ENCODE peak calls at places on chromosomes 11 and 22, in eight cellular contexts. B is SK-N-SH, D is colonic mucosa, A is mesendoderm, M is H9, O is neural progenitor cell, L is endodermal cell, Z is HCT116. E is an unnamed sample. For H3K27me3, the result is how much of the 10 kb centered on the place peaks cover.

GRCh38 chr11:59053387-59053786 is 32.7 kb upstream of the GLYATL1B start:
- DNase-seq in B (peak), D (peak), A (peak), M (peak), O (peak), L (peak), Z (peak), E (peak)

GRCh38 chr11:34028407-34028804 is 23.1 kb upstream of the CAPRIN1 start:
- DNase-seq in B (no peak), D (peak), A (no peak), M (no peak), O (no peak), L (no peak), Z (no peak), E (no peak)

GRCh38 chr11:335779-336665 is 15.4 kb upstream of the IFITM3 start:
- DNase-seq in B (no peak), D (no peak), A (no peak), M (no peak), O (peak), L (no peak), Z (no peak), E (no peak)

GRCh38 chr11:95282337-95282751 is 51.3 kb upstream of the SESN3 start:
- DNase-seq in B (no peak), D (no peak), A (no peak), M (no peak), O (peak), L (peak), Z (no peak), E (no peak)

GRCh38 chr11:1933416-1934325 is 13.5 kb upstream of the MRPL23 start:
- DNase-seq in B (no peak), D (no peak), A (no peak), M (no peak), O (no peak), L (no peak), Z (no peak), E (no peak)

GRCh38 chr11:10208045-10208674 is 85.9 kb downstream of the SBF2 start:
- DNase-seq in B (peak), D (no peak), A (peak), M (no peak), O (peak), L (no peak), Z (peak), E (peak)

GRCh38 chr22:45357492-45357891 is 47.8 kb downstream of the FAM118A start:
- DNase-seq in B (no peak), D (no peak), A (no peak), M (no peak), O (no peak), L (no peak), Z (no peak), E (no peak)

GRCh38 chr22:45907996-45908395 is 69.0 kb downstream of the WNT7B start:
- DNase-seq in B (no peak), D (no peak), A (no peak), M (no peak), O (no peak), L (no peak), Z (no peak), E (no peak)

GRCh38 chr11:83511646-83512045 is 225.5 kb upstream of the CCDC90B start:
- DNase-seq in B (no peak), D (no peak), A (peak), M (peak), O (peak), L (peak), Z (no peak), E (no peak)

GRCh38 chr11:128407962-128408361 is 179.4 kb downstream of the ETS1 start:
- DNase-seq in B (no peak), D (no peak), A (peak), M (no peak), O (no peak), L (no peak), Z (no peak), E (no peak)

GRCh38 chr11:69113646-69114340 is 41.9 kb upstream of the SMIM38 start:
- DNase-seq in B (no peak), D (no peak), A (no peak), M (no peak), O (no peak), L (no peak), Z (no peak), E (no peak)

GRCh38 chr22:38799265-38800002 is 5.5 kb upstream of the DNAL4 start:
- DNase-seq in B (no peak), D (no peak), A (no peak), M (no peak), O (no peak), L (no peak), Z (no peak), E (no peak)

GRCh38 chr22:37896181-37896592 is 9.9 kb upstream of the MICALL1 start:
- DNase-seq in B (no peak), D (peak), A (peak), M (peak), O (no peak), L (peak), Z (no peak), E (no peak)

GRCh38 chr22:17097701-17098100 is 12.9 kb downstream of the IL17RA start:
- DNase-seq in B (no peak), D (no peak), A (no peak), M (no peak), O (no peak), L (no peak), Z (no peak), E (no peak)

GRCh38 chr11:11980200-11980599 is 28.2 kb downstream of the DKK3 start:
- DNase-seq in B (no peak), D (no peak), A (no peak), M (no peak), O (no peak), L (no peak), Z (no peak), E (no peak)

GRCh38 chr11:11978792-11979486 is 29.5 kb downstream of the DKK3 start:
- DNase-seq in B (peak), D (peak), A (peak), M (peak), O (no peak), L (peak), Z (no peak), E (no peak)

GRCh38 chr11:11980841-11981308 is 27.6 kb downstream of the DKK3 start:
- DNase-seq in B (no peak), D (no peak), A (peak), M (no peak), O (no peak), L (peak), Z (no peak), E (no peak)

GRCh38 chr11:11978098-11978637 is 30.3 kb downstream of the DKK3 start:
- DNase-seq in B (no peak), D (no peak), A (no peak), M (no peak), O (no peak), L (no peak), Z (no peak), E (no peak)

GRCh38 chr11:11979487-11980117 is 28.8 kb downstream of the DKK3 start:
- DNase-seq in B (peak), D (no peak), A (peak), M (no peak), O (no peak), L (peak), Z (no peak), E (no peak)
- H3K9ac ChIP-seq in B (peak), D (no peak), A (peak), M (no peak), O (no peak), L (no peak), Z (no peak), E (no peak)

DNA sequence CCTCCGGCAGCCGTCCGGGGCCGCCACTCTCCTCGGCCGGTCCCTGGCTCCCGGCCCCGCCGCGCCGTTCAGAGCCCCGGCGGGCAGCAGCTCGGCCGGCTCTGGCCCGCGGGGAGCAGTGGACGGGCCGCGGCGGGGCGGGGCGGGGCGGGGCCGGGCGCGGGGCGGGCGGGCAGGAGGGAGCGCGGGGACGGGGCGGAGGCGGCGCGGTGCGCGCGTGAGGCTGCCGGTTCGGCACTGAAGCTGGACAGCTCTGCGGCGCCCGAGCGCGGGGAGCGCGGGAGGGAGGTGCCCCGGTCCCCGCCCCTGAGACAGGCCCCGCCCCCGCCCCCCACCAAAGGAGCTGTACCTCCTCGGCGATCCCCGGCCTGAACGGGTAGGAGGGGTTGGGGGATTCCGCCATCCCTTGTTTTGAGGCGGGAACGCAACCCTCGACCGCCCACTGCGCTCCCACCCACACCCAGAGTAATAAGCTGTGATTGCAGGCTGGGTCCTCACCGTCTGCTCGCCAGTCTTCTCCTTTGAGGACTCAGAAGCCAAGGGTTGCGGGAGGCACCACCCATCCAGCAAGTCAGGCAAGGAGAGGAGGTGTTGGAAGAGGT is at the start of gene DRD2:
- DNase-seq in B (peak), D (no peak), A (peak), M (peak), O (peak), L (peak), Z (no peak), E (peak)
- H3K27me3 ChIP-seq in B (under half), D (under half), A (under half), M (under half), O (half or more), L (half or more), Z (under half), E (under half)

DNA sequence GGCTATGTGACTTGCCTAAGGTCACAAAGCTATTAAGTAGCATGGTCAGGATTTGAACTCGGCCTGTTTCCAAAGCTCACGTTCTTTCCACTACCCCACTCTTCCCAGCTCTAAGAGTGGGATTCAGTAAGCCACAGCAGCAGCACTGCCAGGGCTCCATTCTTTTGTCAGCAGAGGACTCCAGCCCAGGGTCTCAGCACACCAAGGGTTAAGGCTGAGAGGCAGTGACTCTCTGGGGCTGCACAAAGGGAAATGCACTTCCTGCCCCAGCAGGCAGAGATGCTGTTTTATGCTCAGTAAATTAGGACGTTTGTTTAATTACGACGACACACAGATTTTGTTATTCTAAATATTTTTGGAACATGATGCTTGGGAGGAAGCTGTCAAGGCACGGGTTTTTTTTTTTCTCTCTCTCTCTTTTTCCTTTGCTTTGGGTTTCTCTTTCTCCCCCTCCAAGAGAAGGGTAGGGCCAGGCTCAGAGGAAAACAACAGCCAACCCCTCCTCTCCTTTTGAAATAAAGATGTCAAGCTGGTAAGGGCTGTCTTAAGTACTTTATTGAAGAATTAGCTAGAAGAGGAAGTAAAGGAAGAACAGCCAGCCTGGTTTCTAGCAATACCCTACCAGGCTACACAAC is 2.9 kb downstream of the MYH9 start:
- DNase-seq in B (peak), D (no peak), A (peak), M (no peak), O (peak), L (peak), Z (no peak), E (no peak)
- H3K9ac ChIP-seq in B (peak), D (peak), A (peak), M (peak), O (no peak), L (peak), Z (peak), E (no peak)

DNA sequence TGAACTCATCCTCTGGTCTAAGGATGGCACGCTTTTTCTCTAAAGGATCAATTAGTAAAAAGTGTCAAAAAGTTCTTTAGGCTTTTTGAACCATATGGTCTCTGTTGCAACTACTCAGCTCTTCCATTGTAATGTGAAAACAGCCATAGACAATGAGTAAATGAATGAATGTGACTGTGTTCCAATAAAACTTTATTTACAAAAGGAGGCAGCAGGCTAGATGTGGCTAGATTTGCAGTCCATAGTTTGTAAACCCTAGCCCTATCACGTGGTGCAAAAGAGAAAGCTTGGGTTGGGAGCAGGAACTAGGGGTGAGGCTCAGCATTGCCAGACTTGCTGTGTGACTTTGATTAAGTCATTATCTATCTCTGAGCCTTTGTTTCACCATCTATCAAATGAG is 5.4 kb upstream of the NPAS4 start:
- DNase-seq in B (no peak), D (no peak), A (no peak), M (no peak), O (no peak), L (no peak), Z (no peak), E (no peak)
- H3K27me3 ChIP-seq in B (under half), D (under half), A (under half), M (under half), O (under half), L (under half), Z (under half), E (under half)

GRCh38 chr11:111334495-111335123 is 36.3 kb downstream of the POU2AF3 start:
- DNase-seq in B (peak), D (peak), A (no peak), M (no peak), O (no peak), L (peak), Z (no peak), E (no peak)

GRCh38 chr11:111335596-111335995 is 37.2 kb downstream of the POU2AF3 start:
- DNase-seq in B (no peak), D (no peak), A (no peak), M (no peak), O (no peak), L (no peak), Z (no peak), E (no peak)

GRCh38 chr11:111335124-111335535 is 36.8 kb downstream of the POU2AF3 start:
- DNase-seq in B (no peak), D (no peak), A (no peak), M (no peak), O (no peak), L (no peak), Z (no peak), E (no peak)

GRCh38 chr11:111336062-111336461 is 37.7 kb downstream of the POU2AF3 start:
- DNase-seq in B (no peak), D (no peak), A (no peak), M (no peak), O (no peak), L (no peak), Z (no peak), E (no peak)

GRCh38 chr11:111336582-111337256 is 38.4 kb downstream of the POU2AF3 start:
- DNase-seq in B (no peak), D (no peak), A (peak), M (peak), O (no peak), L (peak), Z (no peak), E (no peak)
- H3K9ac ChIP-seq in B (no peak), D (no peak), A (no peak), M (no peak), O (no peak), L (no peak), Z (no peak), E (no peak)

DNA sequence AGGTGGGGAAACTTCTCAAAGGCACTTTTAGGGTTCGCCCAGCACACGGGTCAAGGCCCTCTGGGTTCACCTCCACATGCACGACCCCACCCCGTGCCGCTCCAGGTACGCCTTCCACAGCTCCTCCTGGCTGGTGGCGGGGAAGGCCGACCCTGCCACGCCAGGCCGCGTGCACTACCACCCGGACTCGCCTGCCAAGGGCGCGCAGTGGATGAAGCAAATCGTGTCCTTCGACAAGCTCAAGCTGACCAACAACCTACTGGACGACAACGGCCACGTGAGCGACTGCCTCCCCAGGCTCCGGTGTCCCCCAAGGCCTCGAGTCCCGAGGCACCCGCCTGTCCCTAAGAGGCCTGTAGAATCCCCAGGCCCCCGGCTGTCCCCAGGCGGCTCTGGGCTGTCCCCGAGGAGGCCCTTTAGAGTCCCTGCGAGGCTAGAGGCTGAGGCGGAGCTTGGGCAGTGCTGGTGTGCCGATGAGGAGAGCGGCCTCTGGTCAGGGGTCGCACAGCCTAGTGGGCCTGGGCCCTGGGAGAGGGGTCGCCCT is 3.5 kb downstream of the TBX1 start:
- DNase-seq in B (no peak), D (no peak), A (no peak), M (no peak), O (peak), L (no peak), Z (no peak), E (no peak)
- H3K27me3 ChIP-seq in B (under half), D (half or more), A (half or more), M (half or more), O (half or more), L (half or more), Z (under half), E (half or more)